ENCODE peak calls at places on chromosome 15, in nine cellular contexts. O is astrocyte of the cerebellum, N is MCF 10A, F is GM20000, T is hepatocyte, A is fibroblast of the aortic adventitia, V is endothelial cell, E is heart left ventricle, G is fibroblast of pulmonary artery. C is an unnamed sample.

GRCh38 chr15:87817553-87817952 is 439.0 kb downstream of the NTRK3 start:
- DNase-seq in O (no peak), N (no peak), F (no peak), T (no peak), A (peak), V (no peak), E (no peak), G (peak), C (no peak)

GRCh38 chr15:67178569-67179210 is 75.8 kb downstream of the AAGAB start:
- DNase-seq in O (peak), N (peak), F (no peak), T (peak), A (peak), V (no peak), E (no peak), G (peak), C (no peak)

GRCh38 chr15:72222433-72222832 is 8.6 kb downstream of the PKM start:
- DNase-seq in O (no peak), N (peak), F (no peak), T (no peak), A (no peak), V (no peak), E (no peak), G (peak), C (peak)

GRCh38 chr15:67106764-67107013 is 41.3 kb downstream of the SMAD3 start:
- DNase-seq in O (no peak), N (no peak), F (no peak), T (no peak), A (no peak), V (no peak), E (no peak), G (no peak), C (no peak)

GRCh38 chr15:40493089-40493840 is 22.5 kb downstream of the CHST14 start:
- DNase-seq in O (no peak), N (peak), F (no peak), T (no peak), A (no peak), V (no peak), E (no peak), G (no peak), C (no peak)

GRCh38 chr15:66481107-66481856 is 16.3 kb downstream of the SNAPC5 start:
- DNase-seq in O (no peak), N (no peak), F (no peak), T (peak), A (no peak), V (no peak), E (no peak), G (no peak), C (no peak)

GRCh38 chr15:39745415-39745814 is 37.2 kb downstream of the FSIP1 start:
- DNase-seq in O (no peak), N (no peak), F (no peak), T (no peak), A (no peak), V (no peak), E (no peak), G (no peak), C (no peak)

GRCh38 chr15:92687183-92687582 is 31.6 kb upstream of the FAM174B start:
- DNase-seq in O (peak), N (no peak), F (no peak), T (no peak), A (no peak), V (no peak), E (no peak), G (no peak), C (no peak)

GRCh38 chr15:25797511-25798206 is 65.5 kb downstream of the ATP10A start:
- DNase-seq in O (no peak), N (no peak), F (no peak), T (no peak), A (peak), V (no peak), E (peak), G (no peak), C (no peak)

GRCh38 chr15:40323953-40324937 is 753 bp downstream of the INAFM2 start:
- DNase-seq in O (no peak), N (no peak), F (no peak), T (no peak), A (no peak), V (no peak), E (peak), G (no peak), C (no peak)

GRCh38 chr15:66763186-66764066 is 61.4 kb downstream of the SMAD6 start:
- DNase-seq in O (no peak), N (peak), F (no peak), T (peak), A (peak), V (no peak), E (peak), G (peak), C (no peak)

GRCh38 chr15:92979011-92979701 is 79.0 kb downstream of the CHD2 start:
- DNase-seq in O (no peak), N (peak), F (no peak), T (peak), A (no peak), V (no peak), E (no peak), G (peak), C (no peak)

GRCh38 chr15:67838789-67839332 is 984 bp downstream of the RNU6-1 start:
- DNase-seq in O (no peak), N (no peak), F (no peak), T (peak), A (no peak), V (peak), E (peak), G (peak), C (no peak)

GRCh38 chr15:68471552-68471951 is 39.6 kb upstream of the ITGA11 start:
- DNase-seq in O (no peak), N (no peak), F (no peak), T (no peak), A (no peak), V (no peak), E (no peak), G (no peak), C (no peak)

GRCh38 chr15:39581501-39582285 is 814 bp downstream of the THBS1 start:
- DNase-seq in O (no peak), N (peak), F (no peak), T (peak), A (peak), V (peak), E (peak), G (peak), C (peak)

GRCh38 chr15:84937144-84937543 is 44.5 kb upstream of the PDE8A start:
- DNase-seq in O (no peak), N (no peak), F (no peak), T (no peak), A (no peak), V (no peak), E (no peak), G (peak), C (no peak)

DNA sequence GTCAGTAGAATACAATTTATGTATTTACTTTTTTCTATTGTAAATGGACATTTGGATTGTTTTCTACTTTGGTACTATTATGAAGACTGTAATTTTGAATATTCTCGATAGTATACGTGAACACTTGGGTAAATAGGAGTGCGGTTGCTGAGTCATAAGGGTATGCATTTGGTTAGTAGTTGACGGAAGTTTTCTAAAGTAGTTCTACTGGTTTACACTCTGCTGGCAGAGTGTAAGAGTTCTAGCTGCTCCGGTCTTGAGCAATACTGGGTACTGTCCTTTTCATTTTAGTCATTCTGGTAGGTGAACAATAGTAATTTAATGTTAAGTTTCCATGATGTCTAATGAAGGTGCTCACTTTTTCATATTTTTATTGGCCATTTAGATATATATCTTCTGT is 70.0 kb downstream of the MEF2A start:
- DNase-seq in O (no peak), N (no peak), F (peak), T (no peak), A (no peak), V (no peak), E (no peak), G (no peak), C (no peak)
- TF ChIP-seq CTCF in O (no peak), N (no peak), F (no peak), T (no peak), A (no peak), V (no peak), E (no peak), G (no peak), C (no peak)

GRCh38 chr15:80242802-80243201 is 9.2 kb downstream of the CTXND1 start:
- DNase-seq in O (no peak), N (no peak), F (no peak), T (no peak), A (no peak), V (no peak), E (no peak), G (no peak), C (no peak)

GRCh38 chr15:80246425-80246894 is 5.6 kb downstream of the CTXND1 start:
- DNase-seq in O (no peak), N (no peak), F (no peak), T (peak), A (no peak), V (no peak), E (no peak), G (no peak), C (no peak)

GRCh38 chr15:80241508-80241907 is 10.5 kb downstream of the CTXND1 start:
- DNase-seq in O (no peak), N (no peak), F (no peak), T (no peak), A (no peak), V (no peak), E (no peak), G (no peak), C (no peak)

GRCh38 chr15:80240261-80240660 is 11.8 kb downstream of the CTXND1 start:
- DNase-seq in O (no peak), N (no peak), F (no peak), T (no peak), A (no peak), V (no peak), E (no peak), G (no peak), C (peak)

DNA sequence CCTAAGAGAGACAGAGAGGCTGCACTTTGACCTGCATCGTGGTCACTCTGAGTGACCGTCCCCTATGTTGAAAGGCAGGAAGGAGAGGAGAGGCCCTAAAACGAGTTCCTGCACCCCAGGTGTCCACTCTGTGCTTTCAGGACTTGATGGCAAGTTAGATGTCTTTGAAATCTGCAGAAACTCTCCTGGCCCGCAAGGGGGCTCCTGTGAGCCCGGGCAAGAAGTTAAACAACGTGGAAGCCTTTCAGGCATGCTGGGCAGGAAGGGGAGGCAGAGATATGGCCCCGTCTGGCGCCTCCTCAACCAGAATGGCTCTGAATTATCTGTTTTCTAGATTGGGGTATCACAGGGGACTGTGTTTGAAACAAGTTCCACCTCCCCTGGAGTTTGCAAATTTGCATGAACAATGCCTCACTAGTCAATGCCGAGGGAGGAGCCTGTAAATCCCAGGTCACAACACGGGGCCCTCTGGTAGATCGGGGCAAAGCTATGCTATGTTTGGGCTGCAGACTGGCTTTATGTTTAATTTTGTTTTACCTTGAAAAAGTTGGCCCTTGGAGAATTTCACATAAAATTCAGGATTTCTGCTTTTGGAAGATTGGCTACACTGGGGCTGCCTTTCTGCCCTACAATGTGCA is 9.8 kb downstream of the CTXND1 start:
- DNase-seq in O (no peak), N (peak), F (peak), T (peak), A (peak), V (peak), E (peak), G (peak), C (no peak)
- TF ChIP-seq CTCF in O (peak), N (peak), F (peak), T (peak), A (peak), V (peak), E (peak), G (peak), C (peak)

GRCh38 chr15:90132437-90132836 is 30.2 kb upstream of the IDH2 start:
- DNase-seq in O (no peak), N (no peak), F (no peak), T (no peak), A (no peak), V (no peak), E (no peak), G (no peak), C (no peak)
- TF ChIP-seq CTCF in O (no peak), N (no peak), F (no peak), T (no peak), A (no peak), V (no peak), E (no peak), G (no peak), C (no peak)

GRCh38 chr15:32656091-32656860 is 14.8 kb downstream of the SCG5 start:
- DNase-seq in O (no peak), N (no peak), F (no peak), T (no peak), A (no peak), V (no peak), E (no peak), G (peak), C (no peak)

GRCh38 chr15:32652178-32652577 is 10.7 kb downstream of the SCG5 start:
- DNase-seq in O (no peak), N (no peak), F (no peak), T (no peak), A (no peak), V (no peak), E (no peak), G (no peak), C (no peak)

GRCh38 chr15:32659340-32659831 is 17.9 kb downstream of the SCG5 start:
- DNase-seq in O (no peak), N (peak), F (no peak), T (no peak), A (peak), V (no peak), E (no peak), G (no peak), C (no peak)

GRCh38 chr15:32657941-32658340 is 16.4 kb downstream of the SCG5 start:
- DNase-seq in O (no peak), N (no peak), F (no peak), T (no peak), A (no peak), V (no peak), E (no peak), G (no peak), C (no peak)

GRCh38 chr15:32657198-32657886 is 15.8 kb downstream of the SCG5 start:
- DNase-seq in O (no peak), N (peak), F (peak), T (no peak), A (no peak), V (no peak), E (no peak), G (no peak), C (no peak)
- TF ChIP-seq CTCF in O (peak), N (peak), F (no peak), T (peak), A (peak), V (no peak), E (no peak), G (no peak), C (no peak)

DNA sequence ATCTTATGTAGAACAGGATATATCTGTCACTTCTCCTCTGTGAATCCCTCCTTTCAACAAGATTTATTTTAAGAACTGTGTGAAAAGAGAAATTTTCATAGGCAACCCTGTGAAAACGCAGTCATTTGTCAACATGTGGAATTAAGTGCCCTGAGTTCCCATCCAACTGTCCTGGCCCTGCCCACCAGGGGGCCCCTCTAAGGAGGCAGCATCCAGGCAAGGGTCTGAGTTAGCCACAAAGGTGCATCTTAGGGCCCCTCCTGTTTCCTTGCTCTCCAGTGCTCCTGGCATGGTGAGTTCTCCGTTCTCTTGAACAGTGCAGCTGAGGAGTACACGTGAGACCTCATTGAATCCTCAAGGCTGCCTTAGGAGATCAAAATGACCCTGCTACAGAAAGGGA is 76.7 kb upstream of the CHRNA7 start:
- DNase-seq in O (no peak), N (no peak), F (no peak), T (no peak), A (no peak), V (peak), E (no peak), G (no peak), C (no peak)
- TF ChIP-seq CTCF in O (no peak), N (no peak), F (no peak), T (no peak), A (no peak), V (no peak), E (no peak), G (no peak), C (no peak)

GRCh38 chr15:44722011-44722410 is 10.7 kb downstream of the B2M start:
- DNase-seq in O (no peak), N (no peak), F (no peak), T (no peak), A (no peak), V (no peak), E (no peak), G (no peak), C (no peak)

GRCh38 chr15:44719293-44719999 is 8.1 kb downstream of the B2M start:
- DNase-seq in O (no peak), N (peak), F (peak), T (no peak), A (peak), V (no peak), E (no peak), G (peak), C (no peak)

GRCh38 chr15:44718927-44719292 is 7.6 kb downstream of the B2M start:
- DNase-seq in O (no peak), N (no peak), F (no peak), T (no peak), A (no peak), V (no peak), E (no peak), G (no peak), C (no peak)

GRCh38 chr15:44718180-44718926 is 7.0 kb downstream of the B2M start:
- DNase-seq in O (no peak), N (no peak), F (no peak), T (no peak), A (no peak), V (no peak), E (no peak), G (no peak), C (no peak)

DNA sequence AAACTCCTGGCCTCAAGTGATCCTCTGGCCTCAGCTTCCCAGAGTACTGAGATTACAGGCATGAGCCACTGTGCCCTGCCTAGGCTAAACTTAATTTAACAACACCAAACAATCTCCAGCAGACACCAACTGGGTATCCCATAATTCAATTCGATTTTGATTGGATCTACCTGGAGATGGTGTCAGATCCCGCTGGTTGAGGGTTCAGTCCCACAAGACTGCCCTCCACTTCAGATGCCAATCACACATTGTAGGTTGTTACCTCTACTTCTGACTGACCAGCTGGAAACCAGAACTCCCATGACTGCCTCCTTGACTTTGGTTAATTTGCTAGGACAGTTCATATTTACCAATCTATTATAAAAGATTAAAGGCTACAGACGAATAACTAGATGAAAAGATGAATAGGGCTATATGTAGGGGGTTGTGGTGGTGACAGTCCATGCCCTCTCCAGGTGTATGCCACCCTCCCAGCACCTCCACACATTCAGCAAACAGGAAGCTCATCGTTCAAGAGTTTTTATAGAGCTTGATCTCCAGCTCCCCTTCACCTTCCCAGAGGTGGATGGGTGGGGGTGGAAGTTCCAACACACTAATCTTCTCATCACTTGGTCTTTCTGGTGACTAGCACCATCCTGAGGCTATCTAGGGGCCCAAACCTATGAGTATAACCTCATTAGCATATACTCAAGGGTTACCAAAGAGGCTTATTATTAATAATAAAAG is 9.3 kb downstream of the B2M start:
- DNase-seq in O (no peak), N (no peak), F (no peak), T (no peak), A (no peak), V (no peak), E (no peak), G (no peak), C (no peak)
- TF ChIP-seq CTCF in O (no peak), N (no peak), F (no peak), T (no peak), A (no peak), V (no peak), E (no peak), G (no peak), C (no peak)

DNA sequence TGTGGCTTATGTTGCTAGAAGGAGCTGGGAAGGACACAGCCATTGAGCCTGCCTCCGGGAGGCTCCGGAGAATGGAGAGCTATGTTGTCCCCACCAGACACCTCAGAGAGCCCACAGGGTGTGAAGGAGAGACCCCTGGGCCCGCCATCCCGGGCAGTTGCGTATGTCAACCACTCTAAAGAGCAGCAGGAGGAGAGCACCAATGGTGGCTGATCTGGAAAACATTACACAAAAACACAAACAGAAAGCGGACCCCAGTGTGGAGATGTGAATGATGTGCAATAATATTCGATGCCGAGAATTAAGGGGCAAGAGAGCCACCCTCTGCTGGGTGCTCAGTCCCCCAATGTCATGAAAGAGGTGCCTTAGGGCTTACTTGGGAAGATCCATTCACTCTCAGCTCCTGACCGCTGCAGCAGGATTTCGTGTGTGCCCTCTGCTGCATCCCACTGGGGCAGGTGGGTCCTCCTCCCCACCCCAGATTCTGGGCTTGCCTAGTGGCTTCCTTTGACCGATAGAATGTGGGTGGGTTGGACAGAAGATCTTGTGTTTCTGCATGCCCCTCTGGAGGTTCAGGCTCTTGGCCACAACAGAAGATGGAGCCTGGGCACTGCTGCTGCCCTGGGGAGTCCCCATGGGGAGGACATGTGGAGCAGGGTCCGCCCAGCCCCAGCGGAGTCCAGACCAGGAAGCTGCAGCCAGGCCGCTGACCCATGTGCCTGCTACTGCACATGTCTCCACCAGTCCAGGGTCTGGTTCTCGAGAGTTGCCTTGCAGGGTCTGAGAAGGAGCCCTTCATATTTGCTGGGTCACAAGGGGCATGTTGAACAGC is 245.3 kb downstream of the OCA2 start:
- DNase-seq in O (no peak), N (no peak), F (no peak), T (no peak), A (no peak), V (no peak), E (no peak), G (no peak), C (no peak)
- TF ChIP-seq CTCF in O (no peak), N (no peak), F (no peak), T (no peak), A (no peak), V (no peak), E (no peak), G (no peak), C (no peak)

DNA sequence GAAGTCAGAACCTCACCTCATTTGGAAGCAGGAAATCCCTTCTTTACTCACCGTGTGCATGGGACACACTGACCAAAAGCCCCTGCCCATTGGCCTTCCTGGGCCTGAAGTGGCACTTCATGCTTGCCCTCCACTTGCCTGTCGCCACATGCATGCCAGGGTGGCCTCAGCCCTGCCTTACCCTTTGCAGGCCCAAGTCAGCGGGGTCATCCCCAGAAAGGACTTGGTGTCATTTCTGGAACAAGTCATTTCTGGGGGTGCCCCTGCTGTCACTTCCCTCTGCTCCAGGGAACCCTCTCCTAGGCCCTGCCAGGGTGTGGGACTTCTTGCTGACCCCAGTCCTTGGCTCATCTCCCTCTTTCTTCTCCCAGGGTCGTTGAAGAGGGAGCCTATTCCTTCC is 59.9 kb upstream of the CGNL1 start:
- DNase-seq in O (no peak), N (no peak), F (no peak), T (no peak), A (no peak), V (no peak), E (no peak), G (no peak), C (no peak)
- TF ChIP-seq CTCF in O (no peak), N (no peak), F (no peak), T (no peak), A (no peak), V (no peak), E (no peak), G (no peak), C (no peak)